ENCODE peak calls at places on chromosomes 13 and 19, in four cellular contexts. L, J, W and E are unnamed samples.

GRCh38 chr19:342128-342455 is 2.5 kb downstream of the MIER2 start:
- DNase-seq in W (no peak), L (no peak), J (no peak), E (no peak)

GRCh38 chr13:27465611-27466010 is 15.2 kb upstream of the MTIF3 start:
- DNase-seq in J (no peak), W (no peak), L (no peak), E (no peak)

GRCh38 chr19:44113784-44114390 is 688 bp downstream of the ZNF225 start:
- DNase-seq in W (peak; percentile 9), L (peak; percentile 20), J (no peak), E (no peak)

GRCh38 chr19:6235031-6235951 is 44.5 kb downstream of the MLLT1 start:
- DNase-seq in W (no peak), J (no peak), L (no peak), E (no peak)

GRCh38 chr13:113322043-113322461 is 25.0 kb downstream of the LAMP1 start:
- DNase-seq in W (no peak), L (no peak), J (no peak), E (no peak)

GRCh38 chr13:113803409-113804016 is 44.5 kb downstream of the TMEM255B start:
- DNase-seq in W (no peak), L (no peak), J (no peak), E (no peak)

GRCh38 chr13:99367106-99367616 is 60.0 kb upstream of the GPR183 start:
- DNase-seq in J (no peak), L (no peak), W (no peak), E (no peak)

GRCh38 chr13:66329988-66330429 is 900.1 kb downstream of the PCDH9 start:
- DNase-seq in J (no peak), W (no peak), L (no peak), E (no peak)

GRCh38 chr19:4537953-4538600 is 1.8 kb downstream of the LRG1 start:
- DNase-seq in J (no peak), W (no peak), L (peak; percentile 33), E (no peak)

GRCh38 chr19:5407356-5407755 is 47.9 kb upstream of the ZNRF4 start:
- DNase-seq in J (no peak), L (peak; percentile 49), W (peak; percentile 46), E (peak; percentile 9)

GRCh38 chr19:54102421-54103169 is at the start of gene NDUFA3:
- DNase-seq in L (peak; percentile 99), J (peak; percentile 96), W (peak; percentile 100), E (peak; percentile 98)

GRCh38 chr13:78958019-78958418 is 299.1 kb upstream of the OBI1 start:
- DNase-seq in W (no peak), L (no peak), J (no peak), E (no peak)

GRCh38 chr19:15577184-15577771 is 37.7 kb upstream of the CYP4F8 start:
- DNase-seq in L (no peak), J (no peak), W (no peak), E (no peak)

GRCh38 chr19:12994701-12995595 is at the start of gene NFIX:
- DNase-seq in W (peak; percentile 60), L (peak; percentile 89), J (peak; percentile 50), E (peak; percentile 28)

GRCh38 chr13:36124236-36124822 is 6.9 kb downstream of the DCLK1 start:
- DNase-seq in W (no peak), J (no peak), L (no peak), E (no peak)

GRCh38 chr13:30108913-30109237 is 198.5 kb downstream of the KATNAL1 start:
- DNase-seq in L (no peak), W (no peak), J (no peak), E (no peak)

GRCh38 chr19:49877879-49878743 is 609 bp downstream of the TBC1D17 start:
- DNase-seq in L (peak; percentile 99), W (peak; percentile 94), J (peak; percentile 96), E (peak; percentile 96)

GRCh38 chr19:54451331-54451871 is 2.4 kb downstream of the LENG8 start:
- DNase-seq in W (no peak), L (no peak), J (no peak), E (no peak)

GRCh38 chr13:75486146-75486545 is 4.2 kb upstream of the TBC1D4 start:
- DNase-seq in W (no peak), L (peak; percentile 3), J (no peak), E (no peak)

GRCh38 chr13:37775871-37776270 is 93.7 kb downstream of the TRPC4 start:
- DNase-seq in L (no peak), W (no peak), J (no peak), E (no peak)

GRCh38 chr19:41847351-41848105 is 2.7 kb downstream of the DMRTC2 start:
- DNase-seq in W (no peak), L (no peak), J (no peak), E (no peak)

GRCh38 chr19:49879243-49879960 is 1.9 kb downstream of the TBC1D17 start:
- DNase-seq in W (no peak), J (no peak), L (no peak), E (no peak)

GRCh38 chr13:75787249-75787940 is 151.3 kb downstream of the LMO7 start:
- DNase-seq in L (no peak), J (no peak), W (no peak), E (no peak)

GRCh38 chr13:43936630-43937029 is 56.9 kb downstream of the LACC1 start:
- DNase-seq in L (no peak), J (no peak), W (no peak), E (no peak)

GRCh38 chr19:16541526-16542044 is 652 bp downstream of the CHERP start:
- DNase-seq in J (no peak), L (peak; percentile 51), W (no peak), E (no peak)

GRCh38 chr19:51691122-51692064 is 1.7 kb upstream of the SPACA6 start:
- DNase-seq in W (no peak), L (peak; percentile 30), J (no peak), E (peak; percentile 49)

GRCh38 chr19:7292950-7293794 is 1.0 kb downstream of the INSR start:
- DNase-seq in L (peak; percentile 36), W (no peak), J (no peak), E (no peak)

GRCh38 chr13:23858586-23858985 is 30.6 kb downstream of the MIPEP start:
- DNase-seq in J (no peak), W (no peak), L (no peak), E (no peak)

GRCh38 chr19:52086481-52086880 is 9.1 kb downstream of the ZNF841 start:
- DNase-seq in L (no peak), W (no peak), J (no peak), E (no peak)

GRCh38 chr19:10566658-10567410 is 1.0 kb upstream of the KRI1 start:
- DNase-seq in W (no peak), J (no peak), L (no peak), E (no peak)

GRCh38 chr19:15631817-15632216 is 8.9 kb upstream of the CYP4F3 start:
- DNase-seq in J (peak; percentile 4), L (peak; percentile 6), W (peak; percentile 62), E (peak; percentile 41)